ENCODE peak calls at places on chromosomes 1 and 21, in five cellular contexts. J is astrocyte of the cerebellum; K is CD8-positive, alpha-beta memory T cell; Y is left ventricle myocardium inferior; G is GM12865. D is an unnamed sample.

GRCh38 chr21:28333455-28334108 is 659.1 kb downstream of the LTN1 start:
- DNase-seq in J (no peak), K (no peak), Y (no peak), G (no peak), D (no peak)

GRCh38 chr1:22582670-22583635 is 19.7 kb downstream of the EPHA8 start:
- DNase-seq in J (no peak), K (no peak), Y (peak), G (no peak), D (no peak)

GRCh38 chr1:53470155-53470554 is 11.0 kb downstream of the DMRTB1 start:
- DNase-seq in J (peak), K (no peak), Y (peak), G (no peak), D (no peak)

GRCh38 chr21:29080454-29080930 is 7.0 kb upstream of the CCT8 start:
- DNase-seq in J (no peak), K (no peak), Y (no peak), G (peak), D (no peak)

GRCh38 chr1:160093069-160093395 is 5.4 kb downstream of the IGSF8 start:
- DNase-seq in J (no peak), K (no peak), Y (no peak), G (no peak), D (no peak)

GRCh38 chr1:227929746-227930472 is 17.8 kb downstream of the WNT9A start:
- DNase-seq in J (no peak), K (no peak), Y (no peak), G (no peak), D (no peak)

GRCh38 chr1:232805269-232806070 is at the start of gene MAP10:
- DNase-seq in J (peak), K (peak), Y (peak), G (peak), D (no peak)

GRCh38 chr1:86778510-86779218 is 74.3 kb downstream of the SH3GLB1 start:
- DNase-seq in J (peak), K (no peak), Y (no peak), G (no peak), D (no peak)

GRCh38 chr1:40806724-40807675 is 23.4 kb downstream of the KCNQ4 start:
- DNase-seq in J (no peak), K (no peak), Y (peak), G (no peak), D (no peak)

GRCh38 chr1:218823291-218823900 is 350.3 kb upstream of the LYPLAL1 start:
- DNase-seq in J (peak), K (no peak), Y (no peak), G (no peak), D (no peak)

GRCh38 chr1:116666747-116667576 is 571 bp downstream of the IGSF3 start:
- DNase-seq in J (no peak), K (no peak), Y (no peak), G (no peak), D (no peak)

GRCh38 chr1:49363628-49364027 is 586.9 kb upstream of the BEND5 start:
- DNase-seq in J (no peak), K (no peak), Y (no peak), G (no peak), D (no peak)

GRCh38 chr1:40130892-40131291 is 30.3 kb upstream of the RLF start:
- DNase-seq in J (no peak), K (no peak), Y (no peak), G (no peak), D (no peak)

GRCh38 chr21:30567617-30568016 is 6.5 kb upstream of the KRTAP19-7 start:
- DNase-seq in J (no peak), K (no peak), Y (no peak), G (no peak), D (no peak)
- H3K4me3 ChIP-seq in J (no peak), K (no peak), Y (no peak), G (no peak), D (no peak)

DNA sequence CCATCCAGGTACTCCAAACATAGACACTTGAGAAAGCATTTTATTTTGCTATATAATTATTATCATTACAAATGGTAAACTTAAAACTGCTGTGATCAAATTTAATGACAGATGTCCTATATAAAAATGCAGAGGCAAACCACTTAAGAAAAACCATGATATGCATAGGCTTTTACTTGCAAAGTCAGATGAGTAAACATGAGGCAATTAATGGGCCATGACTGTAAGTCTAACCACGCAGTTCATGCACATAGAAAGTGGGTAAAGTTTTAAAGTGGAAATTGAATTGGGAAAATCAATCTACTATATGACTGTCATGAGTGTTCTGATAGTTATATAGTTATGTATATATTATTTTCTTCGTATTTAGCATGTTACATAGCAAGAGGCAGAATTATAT is 219.2 kb downstream of the PTPRC start:
- DNase-seq in J (no peak), K (no peak), Y (no peak), G (no peak), D (no peak)
- H3K4me3 ChIP-seq in J (no peak), K (no peak), Y (no peak), G (no peak), D (no peak)

GRCh38 chr1:5503556-5504363 is 488.5 kb downstream of the NPHP4 start:
- DNase-seq in J (no peak), K (no peak), Y (no peak), G (no peak), D (no peak)

GRCh38 chr1:5500541-5500940 is 491.7 kb downstream of the NPHP4 start:
- DNase-seq in J (no peak), K (no peak), Y (no peak), G (no peak), D (no peak)

GRCh38 chr1:5501206-5501980 is 490.8 kb downstream of the NPHP4 start:
- DNase-seq in J (no peak), K (no peak), Y (no peak), G (no peak), D (no peak)

GRCh38 chr1:5504364-5504740 is 487.9 kb downstream of the NPHP4 start:
- DNase-seq in J (no peak), K (no peak), Y (no peak), G (no peak), D (no peak)

DNA sequence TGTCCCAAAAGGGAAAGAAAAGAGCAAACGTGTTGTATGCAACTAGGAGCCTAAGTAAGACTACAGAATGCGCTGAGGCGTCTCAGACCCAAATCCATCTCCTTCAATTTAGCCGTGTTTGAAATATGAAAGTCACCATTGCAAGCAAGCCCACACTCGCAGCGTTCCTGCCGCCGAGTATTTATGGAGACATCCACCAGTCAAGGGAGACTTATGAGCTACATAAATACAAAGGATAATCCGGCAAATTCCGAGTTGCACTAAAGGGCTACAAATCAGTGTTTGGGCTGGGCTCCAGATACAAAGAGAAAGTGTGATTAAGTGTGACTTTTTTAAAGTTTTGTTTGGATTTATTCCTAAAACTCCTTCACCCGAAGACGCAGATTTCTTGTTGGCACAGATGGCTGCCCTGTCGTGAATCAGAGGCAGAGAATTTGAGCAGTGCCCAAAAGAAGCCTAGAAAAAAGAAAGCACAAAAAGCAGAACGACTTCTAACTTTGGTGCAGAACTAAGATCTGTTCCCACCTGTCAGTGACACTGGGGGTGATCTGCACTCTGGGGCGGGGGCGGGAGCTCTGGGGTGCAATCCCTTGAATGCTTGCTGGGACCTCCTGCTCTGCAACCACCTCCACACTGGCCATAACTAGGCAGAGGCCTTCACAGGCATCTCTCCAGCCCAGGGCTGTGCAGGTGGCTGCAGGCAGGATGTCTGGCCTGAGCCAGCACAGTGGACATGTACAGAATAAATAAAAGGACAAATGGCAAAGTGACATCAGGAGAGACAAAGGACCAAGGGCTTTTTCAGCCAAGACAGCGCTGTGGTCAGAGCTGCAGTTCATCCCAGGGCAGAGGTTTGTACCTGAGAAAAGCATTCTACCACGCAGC is 489.7 kb downstream of the NPHP4 start:
- DNase-seq in J (no peak), K (no peak), Y (no peak), G (no peak), D (no peak)
- H3K4me3 ChIP-seq in J (no peak), K (no peak), Y (no peak), G (no peak), D (no peak)

GRCh38 chr1:118989878-118990378 is 1.8 kb upstream of the TBX15 start:
- DNase-seq in J (no peak), K (no peak), Y (no peak), G (no peak), D (no peak)
- H3K4me3 ChIP-seq in J (no peak), K (no peak), Y (no peak), G (no peak), D (no peak)

GRCh38 chr1:46180082-46180616 is 3.9 kb upstream of the P3R3URF start:
- DNase-seq in J (no peak), K (no peak), Y (no peak), G (peak), D (no peak)
- H3K4me3 ChIP-seq in J (no peak), K (no peak), Y (no peak), G (no peak), D (no peak)

DNA sequence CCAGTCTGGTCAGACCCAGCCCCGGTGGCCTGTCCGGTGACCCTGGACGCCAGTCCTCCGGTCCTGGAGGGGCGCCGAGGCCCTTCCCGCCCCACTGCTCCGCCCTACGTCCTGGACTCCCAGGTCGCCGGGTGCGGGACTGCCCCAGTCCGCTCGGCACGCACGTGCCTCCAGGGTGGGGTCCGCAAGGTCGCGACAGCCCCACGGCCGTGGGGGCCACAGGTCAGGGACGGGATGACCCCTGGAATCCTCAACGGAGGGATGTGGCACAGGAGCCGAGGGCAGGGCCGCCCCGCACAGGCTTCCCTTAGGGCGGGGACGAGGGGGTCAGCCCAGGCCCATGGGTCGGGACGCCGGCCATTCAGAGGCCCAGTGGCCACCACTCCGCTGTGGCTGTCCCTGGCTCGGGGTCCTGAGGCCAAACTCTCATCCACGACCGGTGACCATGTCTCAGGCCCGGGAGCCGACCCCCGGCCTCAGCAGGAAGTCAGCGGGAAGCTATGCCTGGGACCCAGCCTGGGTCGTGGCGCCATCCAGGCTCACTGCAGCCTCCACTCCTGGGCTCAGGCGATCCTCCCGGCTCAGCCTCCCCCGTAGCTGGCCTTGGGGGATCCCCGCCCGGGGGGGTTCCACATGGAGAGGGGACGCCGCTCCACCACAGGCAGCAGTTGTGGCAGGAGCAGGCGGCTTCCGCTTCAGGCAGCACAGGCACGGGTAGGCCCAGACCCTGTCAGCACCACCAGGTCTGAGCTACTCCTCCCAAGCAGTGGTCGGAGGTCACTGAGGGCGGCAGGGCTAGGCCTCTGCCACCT is 599 bp upstream of the TMEM240 start:
- DNase-seq in J (no peak), K (no peak), Y (no peak), G (no peak), D (no peak)
- H3K4me3 ChIP-seq in J (peak), K (no peak), Y (peak), G (no peak), D (no peak)

GRCh38 chr1:46719689-46720088 is 775 bp upstream of the EFCAB14 start:
- DNase-seq in J (no peak), K (no peak), Y (no peak), G (no peak), D (no peak)
- H3K4me3 ChIP-seq in J (peak), K (peak), Y (peak), G (peak), D (peak)

GRCh38 chr1:8077602-8078001 is 51.5 kb upstream of the ERRFI1 start:
- DNase-seq in J (no peak), K (no peak), Y (no peak), G (no peak), D (no peak)
- H3K4me3 ChIP-seq in J (no peak), K (no peak), Y (no peak), G (no peak), D (no peak)

DNA sequence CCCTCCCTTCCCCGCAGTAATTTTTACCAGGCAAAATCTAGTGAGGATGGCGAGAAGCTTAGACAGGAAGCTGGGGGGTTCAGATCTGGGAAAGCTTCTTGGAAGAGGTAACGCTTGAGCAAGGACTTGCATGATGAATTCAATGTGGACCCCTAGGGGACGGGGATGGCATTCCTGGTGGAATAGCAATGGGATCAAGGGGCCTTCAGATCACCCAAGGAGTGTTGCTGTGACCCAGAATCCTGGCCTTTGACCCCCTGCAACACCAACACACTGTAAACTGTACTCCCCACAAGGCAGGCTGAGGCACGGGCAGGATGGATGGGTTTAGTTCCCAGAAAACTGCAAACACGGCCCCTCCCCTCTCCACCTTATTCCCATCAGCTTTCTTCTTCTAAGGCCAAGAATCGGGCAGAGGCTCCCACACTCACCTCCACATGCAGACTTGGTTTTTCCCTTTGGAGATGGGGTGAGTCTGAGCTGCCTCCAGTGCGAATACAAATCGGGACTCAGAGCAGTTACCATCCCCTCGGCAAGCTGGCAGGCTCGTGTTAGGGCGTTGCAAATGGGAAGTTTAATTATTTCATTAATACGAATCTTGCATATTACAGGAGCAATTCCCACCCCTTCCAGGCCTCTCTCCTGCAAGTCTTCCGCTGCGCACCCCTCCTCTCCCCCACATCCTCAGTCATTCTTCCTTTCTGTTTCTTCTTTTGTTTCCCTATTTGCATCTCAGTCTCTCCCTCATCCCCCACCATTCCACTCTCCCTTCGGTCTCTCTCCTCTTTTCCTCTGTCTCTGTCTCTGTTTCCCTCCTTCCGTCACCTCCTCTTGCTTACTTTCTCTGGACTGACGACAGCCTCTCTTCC is 20.2 kb downstream of the DISP3 start:
- DNase-seq in J (no peak), K (no peak), Y (no peak), G (no peak), D (no peak)
- H3K4me3 ChIP-seq in J (no peak), K (no peak), Y (no peak), G (no peak), D (no peak)